ENCODE peak calls at places on chromosomes 5 and 9, in five cellular contexts. P, Y, B, J and V are unnamed samples.

GRCh38 chr9:91192785-91193657 is 168.7 kb downstream of the AUH start:
- DNase-seq in P (peak; percentile 96), B (peak; percentile 87), Y (peak; percentile 96), J (peak; percentile 57), V (no peak)

GRCh38 chr9:36327903-36328302 is 69.7 kb upstream of the GNE start:
- DNase-seq in P (peak; percentile 40), J (no peak), B (no peak), Y (no peak), V (no peak)

GRCh38 chr5:83662558-83662957 is 58.1 kb downstream of the HAPLN1 start:
- DNase-seq in P (no peak), Y (no peak), B (no peak), J (no peak), V (no peak)

GRCh38 chr5:1050449-1051365 is 42.1 kb downstream of the NKD2 start:
- DNase-seq in Y (no peak), J (no peak), B (peak; percentile 18), P (no peak), V (no peak)

GRCh38 chr9:37333288-37333687 is 89.2 kb upstream of the GRHPR start:
- DNase-seq in B (no peak), P (no peak), Y (no peak), J (no peak), V (no peak)

GRCh38 chr5:75331095-75332090 is 5.6 kb upstream of the HMGCR start:
- DNase-seq in J (no peak), B (no peak), Y (no peak), P (no peak), V (no peak)

GRCh38 chr9:15697459-15697858 is 144.6 kb downstream of the CCDC171 start:
- DNase-seq in Y (no peak), J (no peak), B (no peak), P (peak; percentile 79), V (no peak)

GRCh38 chr9:87337335-87338074 is 160.2 kb upstream of the DAPK1 start:
- DNase-seq in J (peak; percentile 39), B (no peak), Y (no peak), P (peak; percentile 9), V (peak; percentile 76)

GRCh38 chr5:83285661-83286398 is 185.7 kb upstream of the VCAN start:
- DNase-seq in Y (no peak), B (no peak), P (no peak), J (no peak), V (no peak)

GRCh38 chr9:137550241-137550621 is at the start of gene PNPLA7:
- DNase-seq in Y (peak; percentile 95), B (peak; percentile 85), J (peak; percentile 67), P (peak; percentile 47), V (no peak)

GRCh38 chr5:42756630-42757601 is at the start of gene CCDC152:
- DNase-seq in P (peak; percentile 30), Y (no peak), B (peak; percentile 28), J (no peak), V (no peak)

GRCh38 chr5:140040358-140040757 is 2.7 kb downstream of the NRG2 start:
- DNase-seq in B (no peak), J (no peak), P (no peak), Y (no peak), V (no peak)

GRCh38 chr5:135494196-135494595 is 41.6 kb downstream of the NEUROG1 start:
- DNase-seq in Y (no peak), J (no peak), P (no peak), B (no peak), V (no peak)

GRCh38 chr5:65548281-65548680 is 14.7 kb downstream of the CENPK start:
- DNase-seq in Y (no peak), J (no peak), P (no peak), B (no peak), V (no peak)

GRCh38 chr5:121313886-121314285 is 537.8 kb upstream of the FTMT start:
- DNase-seq in B (no peak), J (no peak), P (no peak), Y (no peak), V (no peak)

GRCh38 chr9:130159814-130160670 is 12.2 kb upstream of the NCS1 start:
- DNase-seq in Y (no peak), J (no peak), B (no peak), P (no peak), V (no peak)

GRCh38 chr9:86257406-86257805 is 2.1 kb downstream of the C9orf153 start:
- DNase-seq in Y (no peak), P (no peak), J (no peak), B (no peak), V (no peak)